ENCODE peak calls at places on chromosome X, in five cellular contexts. G, J, N, F and L are unnamed samples.

GRCh38 chrX:9037296-9037695 is 3.4 kb upstream of the FAM9B start:
- DNase-seq in G (no peak), F (no peak), N (no peak), J (no peak), L (no peak)

GRCh38 chrX:96147645-96148044 is 537.0 kb upstream of the DIAPH2 start:
- DNase-seq in F (no peak), N (no peak), J (no peak), G (no peak), L (no peak)

GRCh38 chrX:114985967-114986592 is 31.3 kb downstream of the IL13RA2 start:
- DNase-seq in G (no peak), J (no peak), F (no peak), N (no peak), L (no peak)

GRCh38 chrX:40154229-40154852 is 56.6 kb upstream of the BCOR start:
- DNase-seq in J (no peak), G (no peak), F (no peak), N (peak), L (no peak)

GRCh38 chrX:94633237-94633636 is 959.2 kb downstream of the FAM133A start:
- DNase-seq in J (no peak), F (no peak), N (no peak), G (no peak), L (no peak)

GRCh38 chrX:67500617-67501016 is 43.2 kb upstream of the AR start:
- DNase-seq in N (no peak), G (no peak), F (no peak), J (no peak), L (no peak)

GRCh38 chrX:39204945-39205344 is 403.7 kb downstream of the MID1IP1 start:
- DNase-seq in N (no peak), J (no peak), F (no peak), G (no peak), L (no peak)

GRCh38 chrX:968391-968790 is 244.1 kb downstream of the CRLF2 start:
- DNase-seq in J (no peak), N (no peak), G (no peak), F (no peak), L (no peak)

GRCh38 chrX:100413231-100413630 is 3.2 kb upstream of the PCDH19 start:
- DNase-seq in J (no peak), F (no peak), G (no peak), N (peak), L (peak)

GRCh38 chrX:137565921-137566745 is at the start of gene ZIC3:
- DNase-seq in N (peak), J (peak), G (no peak), F (no peak), L (no peak)

GRCh38 chrX:38192007-38192625 is 28.6 kb downstream of the SRPX start:
- DNase-seq in G (no peak), N (peak), F (no peak), J (no peak), L (no peak)

GRCh38 chrX:154304901-154305300 is 9.3 kb downstream of the TKTL1 start:
- DNase-seq in J (no peak), G (no peak), N (no peak), F (no peak), L (no peak)

GRCh38 chrX:37347420-37347819 is 1.7 kb upstream of the PRRG1 start:
- DNase-seq in F (no peak), G (no peak), N (no peak), J (no peak), L (no peak)